ENCODE peak calls at places on chromosomes 13 and 19, in ten cellular contexts. T is BJ; K is hepatocyte; L is HEK293T; Z is activated CD4-positive, alpha-beta T cell treated with anti-CD3 and anti-CD28 coated beads, Interleukin-2, amount 50 U/mL, for 4 hours; I is ovary; F is RWPE1; J is aorta; H is LNCaP clone FGC; R is NCI-H1105. Y is an unnamed sample.

GRCh38 chr13:101343128-101343787 is 73.0 kb downstream of the NALCN start:
- DNase-seq in J (no peak), R (no peak), F (no peak), L (no peak), H (no peak), T (no peak), K (no peak), Z (no peak), I (no peak), Y (no peak)

GRCh38 chr13:52446265-52446664 is 4.2 kb downstream of the VPS36 start:
- DNase-seq in L (no peak), H (no peak), R (no peak), Z (no peak), T (no peak), J (no peak), K (no peak), F (peak; percentile 36), I (no peak), Y (no peak)

GRCh38 chr13:97921146-97921776 is 32.2 kb upstream of the IPO5 start:
- DNase-seq in F (no peak), T (peak; percentile 25), I (no peak), L (no peak), K (peak; percentile 11), Z (no peak), R (no peak), J (no peak), H (no peak), Y (no peak)

GRCh38 chr13:23725922-23726321 is 155.7 kb downstream of the TNFRSF19 start:
- DNase-seq in I (no peak), T (no peak), F (no peak), Z (no peak), J (no peak), K (no peak), H (no peak), L (no peak), R (no peak), Y (no peak)

GRCh38 chr13:31221057-31221456 is 21.3 kb downstream of the B3GLCT start:
- DNase-seq in F (no peak), R (no peak), K (no peak), H (no peak), L (no peak), T (no peak), J (no peak), Z (no peak), I (no peak), Y (no peak)

GRCh38 chr19:29104605-29105241 is 108.2 kb downstream of the UQCRFS1 start:
- DNase-seq in F (no peak), H (no peak), K (no peak), R (no peak), J (no peak), T (no peak), I (peak; percentile 1), L (no peak), Z (no peak), Y (no peak)

GRCh38 chr19:48724796-48725753 is 5.5 kb upstream of the MAMSTR start:
- DNase-seq in R (peak; percentile 23), J (peak; percentile 66), F (peak; percentile 57), Z (no peak), L (peak; percentile 46), T (peak; percentile 26), K (peak; percentile 73), H (no peak), I (peak; percentile 73), Y (peak; percentile 71)

GRCh38 chr19:42271045-42271419 is 2.0 kb downstream of the CIC start:
- DNase-seq in F (no peak), K (no peak), T (no peak), L (no peak), Z (no peak), J (no peak), H (no peak), R (no peak), I (no peak), Y (no peak)

GRCh38 chr19:7550169-7550770 is 14.8 kb downstream of the PNPLA6 start:
- DNase-seq in J (peak; percentile 51), H (no peak), Z (no peak), T (no peak), R (no peak), K (no peak), L (no peak), F (no peak), I (peak; percentile 59), Y (no peak)

GRCh38 chr19:31351212-31352193 is 2.3 kb upstream of the TSHZ3 start:
- DNase-seq in J (no peak), F (peak; percentile 33), I (peak; percentile 79), H (no peak), K (peak; percentile 45), T (no peak), L (no peak), Z (no peak), R (no peak), Y (no peak)

GRCh38 chr19:2613507-2614295 is 88.8 kb downstream of the GNG7 start:
- DNase-seq in J (peak; percentile 59), T (no peak), F (no peak), Z (peak; percentile 55), H (no peak), K (peak; percentile 66), L (peak; percentile 56), R (no peak), I (peak; percentile 59), Y (no peak)

GRCh38 chr13:45473627-45474026 is 8.9 kb downstream of the COG3 start:
- DNase-seq in F (no peak), I (no peak), H (no peak), J (no peak), K (no peak), Z (no peak), T (no peak), L (peak; percentile 22), R (no peak), Y (no peak)

GRCh38 chr19:30240904-30241695 is 131.1 kb upstream of the ZNF536 start:
- DNase-seq in R (no peak), T (no peak), Z (no peak), F (no peak), L (no peak), K (no peak), I (no peak), J (no peak), H (no peak), Y (no peak)

GRCh38 chr19:18999016-18999758 is 34.1 kb downstream of the SUGP2 start:
- DNase-seq in I (no peak), H (no peak), K (no peak), J (no peak), T (no peak), R (no peak), Z (no peak), F (no peak), L (no peak), Y (peak; percentile 34)

GRCh38 chr19:17202249-17202648 is 12.9 kb upstream of the USE1 start:
- DNase-seq in F (peak; percentile 58), L (no peak), K (peak; percentile 10), H (no peak), T (no peak), I (no peak), Z (no peak), R (no peak), J (no peak), Y (no peak)

GRCh38 chr13:113117956-113118327 is 4.7 kb upstream of the F10 start:
- DNase-seq in H (no peak), R (no peak), T (no peak), Z (no peak), K (no peak), F (no peak), I (no peak), L (no peak), J (no peak), Y (no peak)

GRCh38 chr13:105196052-105196451 is 1339.4 kb downstream of the EFNB2 start:
- DNase-seq in R (no peak), I (no peak), J (no peak), T (no peak), F (no peak), K (peak; percentile 24), H (no peak), L (no peak), Z (no peak), Y (peak; percentile 43)

GRCh38 chr19:12802267-12803106 is 618 bp downstream of the THSD8 start:
- DNase-seq in L (no peak), F (peak; percentile 13), H (no peak), T (no peak), Z (no peak), I (no peak), K (no peak), J (no peak), R (no peak), Y (no peak)

GRCh38 chr13:86087241-86087640 is 288.0 kb upstream of the SLITRK6 start:
- DNase-seq in I (no peak), J (no peak), R (no peak), F (peak; percentile 8), H (no peak), K (no peak), L (no peak), Z (no peak), T (no peak), Y (no peak)

GRCh38 chr19:35657904-35658700 is 8.2 kb upstream of the UPK1A start:
- DNase-seq in J (no peak), R (no peak), L (no peak), H (no peak), I (no peak), Z (no peak), T (no peak), K (no peak), F (no peak), Y (no peak)

GRCh38 chr19:50542825-50543428 is 25.3 kb downstream of the LRRC4B start:
- DNase-seq in H (no peak), J (no peak), I (no peak), Z (no peak), T (no peak), F (no peak), R (no peak), K (no peak), L (no peak), Y (no peak)

GRCh38 chr13:34139660-34140059 is 321.7 kb downstream of the RFC3 start:
- DNase-seq in R (no peak), H (no peak), J (no peak), K (no peak), I (no peak), T (no peak), L (no peak), Z (no peak), F (no peak), Y (no peak)

GRCh38 chr13:57408312-57408711 is 223.2 kb upstream of the PCDH17 start:
- DNase-seq in F (no peak), L (no peak), I (no peak), R (no peak), K (no peak), J (no peak), T (no peak), Z (no peak), H (no peak), Y (no peak)

GRCh38 chr13:35140831-35141230 is 198.8 kb downstream of the NBEA start:
- DNase-seq in H (no peak), K (no peak), F (no peak), T (no peak), R (no peak), L (no peak), I (no peak), Z (no peak), J (no peak), Y (no peak)

GRCh38 chr19:1768248-1768647 is 14.9 kb downstream of the ONECUT3 start:
- DNase-seq in T (no peak), H (no peak), R (no peak), I (no peak), K (no peak), F (no peak), L (peak; percentile 61), Z (no peak), J (no peak), Y (no peak)

GRCh38 chr19:18735752-18736151 is 52.3 kb downstream of the CRTC1 start:
- DNase-seq in K (no peak), H (no peak), R (no peak), I (no peak), F (no peak), L (no peak), Z (no peak), J (no peak), T (no peak), Y (no peak)

GRCh38 chr19:6278740-6279619 is 795 bp downstream of the MLLT1 start:
- DNase-seq in H (no peak), Z (no peak), L (no peak), R (no peak), J (no peak), K (peak; percentile 38), T (no peak), F (no peak), I (peak; percentile 68), Y (no peak)

GRCh38 chr19:5403968-5404640 is 51.1 kb upstream of the ZNRF4 start:
- DNase-seq in J (peak; percentile 86), K (peak; percentile 94), R (no peak), T (peak; percentile 18), F (peak; percentile 87), Z (peak; percentile 43), L (peak; percentile 85), H (peak; percentile 40), I (peak; percentile 89), Y (peak; percentile 84)